ENCODE peak calls at places on chromosomes 5 and 9, in nine cellular contexts. I is A549, A is AG09309, O is ovary, T is HFFc6, N is esophagus squamous epithelium, L is H9, F is fibroblast of lung, P is fibroblast of mammary gland. R is an unnamed sample.

GRCh38 chr5:133509742-133510079 is 102.6 kb downstream of the FSTL4 start:
- DNase-seq in A (no peak), F (no peak), I (no peak), N (no peak), O (no peak), P (no peak), T (no peak), L (no peak), R (no peak)

GRCh38 chr5:141913560-141913959 is 10.1 kb upstream of the DELE1 start:
- DNase-seq in L (no peak), N (no peak), O (no peak), A (no peak), I (no peak), T (no peak), F (no peak), P (no peak), R (no peak)

GRCh38 chr9:113886933-113887332 is 10.8 kb downstream of the ZNF618 start:
- DNase-seq in I (no peak), O (no peak), F (no peak), P (no peak), N (no peak), L (no peak), T (no peak), A (no peak), R (no peak)

GRCh38 chr9:89739531-89740315 is 134.9 kb downstream of the GADD45G start:
- DNase-seq in L (no peak), P (no peak), N (no peak), A (no peak), F (no peak), O (no peak), I (no peak), T (no peak), R (no peak)

GRCh38 chr5:77643654-77644404 is 5.3 kb upstream of the OTP start:
- DNase-seq in T (no peak), L (no peak), N (no peak), O (no peak), P (no peak), A (no peak), I (no peak), F (no peak), R (no peak)

GRCh38 chr9:81083062-81083461 is 606.3 kb downstream of the TLE1 start:
- DNase-seq in N (no peak), O (no peak), T (no peak), P (peak; percentile 6), L (peak; percentile 45), F (peak; percentile 46), A (no peak), I (no peak), R (no peak)

GRCh38 chr5:105688227-105688807 is 1982.4 kb downstream of the EFNA5 start:
- DNase-seq in N (no peak), P (no peak), I (no peak), T (no peak), O (no peak), A (no peak), F (no peak), L (peak; percentile 28), R (no peak)

GRCh38 chr5:75434107-75434506 is 77.3 kb downstream of the CERT1 start:
- DNase-seq in A (no peak), L (no peak), O (no peak), P (peak; percentile 65), F (no peak), N (no peak), I (no peak), T (no peak), R (no peak)

GRCh38 chr9:108130896-108131295 is 641.3 kb upstream of the KLF4 start:
- DNase-seq in O (no peak), F (no peak), I (no peak), L (no peak), P (no peak), N (no peak), A (no peak), T (no peak), R (no peak)

GRCh38 chr5:132024789-132025402 is 13.4 kb upstream of the ACSL6 start:
- DNase-seq in I (no peak), N (no peak), T (no peak), A (no peak), O (no peak), P (peak; percentile 6), L (peak; percentile 42), F (no peak), R (no peak)

GRCh38 chr5:180873628-180874520 is 12.8 kb upstream of the ZFP62 start:
- DNase-seq in P (peak; percentile 42), F (no peak), A (no peak), I (no peak), N (no peak), O (no peak), L (no peak), T (peak; percentile 50), R (no peak)

GRCh38 chr5:39186722-39187539 is 32.4 kb downstream of the FYB1 start:
- DNase-seq in O (no peak), I (no peak), T (no peak), F (no peak), N (no peak), P (no peak), L (no peak), A (no peak), R (no peak)

GRCh38 chr5:149376104-149376503 is 3.0 kb downstream of the IL17B start:
- DNase-seq in F (no peak), L (no peak), A (no peak), N (no peak), O (no peak), I (no peak), T (no peak), P (no peak), R (no peak)

GRCh38 chr9:132141364-132141947 is 20.4 kb upstream of the NTNG2 start:
- DNase-seq in F (peak; percentile 11), A (no peak), O (no peak), L (no peak), P (peak; percentile 10), T (no peak), I (no peak), N (no peak), R (no peak)

GRCh38 chr5:100777680-100778281 is 125.3 kb downstream of the ST8SIA4 start:
- DNase-seq in L (no peak), I (no peak), P (peak; percentile 83), N (no peak), A (peak; percentile 41), O (no peak), F (peak; percentile 92), T (peak; percentile 60), R (peak; percentile 22)

GRCh38 chr9:131934673-131935072 is 145.0 kb downstream of the MED27 start:
- DNase-seq in A (no peak), L (no peak), O (no peak), I (no peak), P (no peak), F (no peak), N (no peak), T (no peak), R (no peak)

GRCh38 chr9:87395804-87396458 is 101.7 kb upstream of the DAPK1 start:
- DNase-seq in A (no peak), O (no peak), L (no peak), P (peak; percentile 56), I (peak; percentile 54), F (peak; percentile 42), N (no peak), T (no peak), R (no peak)

GRCh38 chr9:82020341-82020740 is 31.8 kb downstream of the SPATA31D1 start:
- DNase-seq in F (no peak), P (peak; percentile 11), A (no peak), O (no peak), T (no peak), L (no peak), I (no peak), N (no peak), R (no peak)

DNA sequence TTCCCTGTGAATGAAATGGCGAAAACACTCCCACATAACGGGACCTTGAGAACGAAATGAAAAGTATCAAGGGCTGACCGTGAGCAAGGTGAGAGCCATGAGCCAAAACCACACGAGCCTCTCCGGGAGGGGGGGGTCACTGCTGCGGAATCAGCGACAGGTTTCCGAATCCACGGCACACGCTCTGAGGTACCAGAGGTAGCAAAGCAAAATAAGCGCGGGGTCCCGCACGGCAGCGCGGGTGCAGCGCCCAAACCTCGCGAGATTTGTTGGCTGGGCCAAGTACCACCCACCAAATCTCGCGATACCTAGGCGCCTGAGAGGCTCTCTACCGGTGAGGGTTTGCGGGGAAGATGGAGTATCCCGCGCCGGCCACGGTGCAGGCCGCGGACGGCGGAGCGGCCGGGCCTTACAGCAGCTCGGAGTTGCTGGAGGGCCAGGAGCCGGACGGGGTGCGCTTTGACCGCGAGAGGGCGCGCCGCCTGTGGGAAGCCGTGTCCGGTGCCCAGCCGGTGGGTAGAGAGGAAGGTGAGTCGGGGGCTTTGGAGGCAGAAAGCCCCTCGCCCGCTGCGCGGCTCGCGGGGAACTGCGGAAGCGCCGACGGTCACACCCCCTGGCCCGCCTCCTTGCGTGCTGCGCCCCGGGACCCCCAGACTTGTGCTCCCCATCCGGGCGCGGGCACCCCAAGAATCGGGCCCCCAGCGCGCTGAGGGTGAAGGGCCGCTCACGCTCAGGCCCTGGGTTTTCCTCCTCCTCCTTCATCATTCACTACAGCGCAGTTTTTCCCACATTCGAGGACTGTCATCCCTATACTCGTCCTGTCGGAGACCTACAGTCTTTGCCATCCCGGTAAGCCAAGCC is at the start of gene ZNF346:
- DNase-seq in F (peak; percentile 93), N (peak; percentile 46), O (peak; percentile 93), A (peak; percentile 61), I (peak; percentile 100), L (peak; percentile 93), T (peak; percentile 87), P (peak; percentile 86), R (peak; percentile 82)
- TF ChIP-seq CTCF in F (peak; percentile 45), N (peak; percentile 43), O (peak; percentile 66), A (peak; percentile 41), I (no peak), L (peak; percentile 72), T (peak; percentile 75), P (no peak), R (peak; percentile 30)

DNA sequence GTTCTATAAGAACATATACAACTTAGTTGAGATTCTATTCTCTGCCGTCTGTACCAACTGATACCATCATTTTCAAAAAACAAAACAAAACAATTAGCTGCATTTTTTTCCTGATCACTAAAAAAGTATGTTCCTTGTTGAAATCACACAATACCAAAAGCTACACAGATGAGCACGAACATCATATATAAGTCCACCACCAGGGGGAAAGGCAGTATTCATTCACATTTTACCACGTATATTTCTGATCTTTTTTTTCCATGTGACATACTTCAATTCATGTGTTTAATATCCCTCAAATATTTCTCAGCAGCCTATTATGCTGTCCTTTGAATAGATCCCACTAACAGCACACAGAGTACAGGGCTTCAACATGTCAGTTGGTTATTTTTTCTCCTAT is 40.6 kb downstream of the IRX2 start:
- DNase-seq in A (no peak), I (peak; percentile 41), P (peak; percentile 40), O (no peak), L (no peak), T (no peak), F (peak; percentile 2), N (no peak), R (no peak)
- TF ChIP-seq CTCF in A (no peak), I (no peak), P (peak; percentile 43), O (no peak), L (peak; percentile 57), T (peak; percentile 73), F (no peak), N (peak; percentile 37), R (peak; percentile 8)

GRCh38 chr5:34055671-34056070 is 12.7 kb upstream of the C1QTNF3 start:
- DNase-seq in T (no peak), I (no peak), P (no peak), A (no peak), O (no peak), F (no peak), L (no peak), N (no peak), R (no peak)
- TF ChIP-seq CTCF in T (no peak), I (no peak), P (no peak), A (no peak), O (no peak), F (no peak), L (no peak), N (no peak), R (no peak)

GRCh38 chr9:114906922-114907571 is 23.3 kb downstream of the TNFSF8 start:
- DNase-seq in P (peak; percentile 56), O (no peak), T (peak; percentile 42), N (no peak), L (peak; percentile 87), I (peak; percentile 49), F (peak; percentile 59), A (no peak), R (no peak)
- TF ChIP-seq CTCF in P (peak; percentile 79), O (no peak), T (peak; percentile 85), N (peak; percentile 45), L (peak; percentile 81), I (peak; percentile 78), F (peak; percentile 88), A (peak; percentile 84), R (peak; percentile 78)